ENCODE peak calls at places on chromosomes 1 and 21, in nine cellular contexts. B, E, C, R, O, S, I, M and T are unnamed samples.

GRCh38 chr1:104720701-104721100 is 971.0 kb downstream of the AMY1C start:
- DNase-seq in I (no peak), S (no peak), M (no peak), E (no peak), O (no peak), B (no peak), R (no peak), C (no peak), T (no peak)

GRCh38 chr1:30598571-30599114 is 124.7 kb downstream of the MATN1 start:
- DNase-seq in S (peak; percentile 23), R (no peak), M (no peak), C (no peak), B (no peak), E (no peak), O (peak; percentile 7), I (no peak), T (no peak)

GRCh38 chr1:30847358-30847972 is 61.1 kb downstream of the SDC3 start:
- DNase-seq in O (peak; percentile 85), C (no peak), B (peak; percentile 78), E (peak; percentile 79), I (peak; percentile 47), S (peak; percentile 97), M (no peak), R (peak; percentile 80), T (peak; percentile 62)

GRCh38 chr1:178870944-178871343 is at the start of gene ANGPTL1:
- DNase-seq in M (no peak), S (no peak), B (no peak), I (no peak), O (no peak), E (peak; percentile 73), R (no peak), C (no peak), T (no peak)

GRCh38 chr1:230167419-230167852 is 100.4 kb downstream of the GALNT2 start:
- DNase-seq in E (peak; percentile 62), I (no peak), M (peak; percentile 48), S (no peak), B (no peak), R (no peak), C (peak; percentile 13), O (peak; percentile 62), T (no peak)

GRCh38 chr1:238061967-238062613 is 171.4 kb upstream of the ZP4 start:
- DNase-seq in M (no peak), C (no peak), R (no peak), S (no peak), I (no peak), O (no peak), E (peak; percentile 29), B (no peak), T (no peak)

GRCh38 chr1:204915856-204916485 is 45.3 kb downstream of the NFASC start:
- DNase-seq in B (no peak), S (no peak), O (no peak), C (no peak), I (no peak), M (no peak), R (peak; percentile 16), E (no peak), T (no peak)

GRCh38 chr1:28456078-28456477 is 49.8 kb upstream of the RCC1 start:
- DNase-seq in B (no peak), R (no peak), O (no peak), C (no peak), S (no peak), E (peak; percentile 83), M (no peak), I (no peak), T (no peak)

GRCh38 chr1:231337043-231337471 is 595 bp downstream of the EXOC8 start:
- DNase-seq in O (no peak), M (no peak), S (no peak), B (no peak), E (no peak), I (no peak), C (no peak), R (no peak), T (no peak)

GRCh38 chr1:22264464-22265330 is 121.8 kb upstream of the WNT4 start:
- DNase-seq in E (no peak), I (no peak), M (no peak), B (no peak), R (no peak), S (no peak), O (no peak), C (no peak), T (no peak)

GRCh38 chr1:75097686-75098085 is 36.5 kb upstream of the LHX8 start:
- DNase-seq in M (peak; percentile 54), I (no peak), C (no peak), S (no peak), O (no peak), R (no peak), E (no peak), B (no peak), T (no peak)

GRCh38 chr1:168235548-168235885 is 9.7 kb downstream of the SFT2D2 start:
- DNase-seq in O (no peak), S (no peak), B (no peak), E (no peak), I (no peak), M (no peak), C (no peak), R (no peak), T (no peak)
- TF ChIP-seq CTCF in O (no peak), S (no peak), B (no peak), E (no peak), I (no peak), M (no peak), C (no peak), R (no peak), T (peak; percentile 5)

DNA sequence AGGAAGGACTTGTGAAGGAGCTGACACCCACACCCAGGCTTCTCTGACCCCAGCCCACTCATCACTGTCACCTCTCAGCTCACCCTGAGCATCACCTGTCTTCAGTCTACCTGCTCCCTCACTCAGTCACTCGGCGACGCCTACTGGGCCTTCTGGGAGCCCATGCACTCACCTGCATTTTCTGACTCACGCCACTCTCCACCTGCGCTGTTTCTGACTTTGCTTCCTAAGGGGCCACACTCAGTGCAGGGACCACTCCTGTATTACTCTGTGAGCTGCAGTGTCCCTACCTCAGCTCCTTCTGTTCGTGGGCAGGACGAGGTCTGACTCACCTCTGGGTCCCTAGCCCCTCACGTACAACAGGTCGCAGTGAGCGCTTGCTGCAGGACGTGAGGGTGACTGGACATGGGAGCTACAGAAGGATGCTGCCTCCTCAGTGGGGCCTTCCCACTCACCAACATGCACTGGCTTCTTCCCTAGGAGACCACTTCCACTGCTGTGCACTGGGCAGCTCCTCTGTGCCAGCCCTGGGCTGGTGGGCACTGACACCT is 102.3 kb downstream of the GLIS1 start:
- DNase-seq in S (peak; percentile 62), C (no peak), M (no peak), O (peak; percentile 31), B (peak; percentile 20), E (no peak), R (no peak), I (peak; percentile 19), T (no peak)
- TF ChIP-seq CTCF in S (no peak), C (no peak), M (no peak), O (no peak), B (no peak), E (no peak), R (no peak), I (no peak), T (no peak)

DNA sequence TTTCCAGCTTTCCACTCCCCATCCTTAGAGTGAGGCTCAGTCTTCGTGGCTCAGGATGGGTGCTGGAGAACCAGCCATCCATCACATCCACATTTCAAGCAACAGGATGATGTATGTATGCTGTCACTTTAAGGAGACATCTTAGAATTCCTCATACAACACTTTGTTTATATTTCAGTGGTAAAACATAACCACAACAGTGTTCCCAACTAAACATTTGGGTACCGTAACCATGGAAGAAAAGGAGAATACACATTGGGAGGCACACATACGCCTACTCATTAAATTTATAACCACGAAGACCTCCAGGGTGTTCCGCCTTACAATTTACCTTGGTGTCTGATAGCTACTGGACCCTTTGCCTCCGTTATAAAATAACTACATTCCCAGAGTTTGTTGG is 111.3 kb upstream of the USP24 start:
- DNase-seq in B (no peak), R (no peak), S (no peak), I (no peak), O (no peak), E (peak; percentile 62), C (no peak), M (no peak), T (no peak)
- TF ChIP-seq CTCF in B (no peak), R (no peak), S (no peak), I (no peak), O (no peak), E (no peak), C (no peak), M (no peak), T (no peak)

GRCh38 chr21:46456750-46457149 is 1.9 kb upstream of the DIP2A start:
- DNase-seq in O (no peak), M (no peak), S (no peak), R (no peak), E (no peak), B (no peak), I (no peak), C (no peak), T (no peak)

GRCh38 chr21:46459024-46459355 is 299 bp downstream of the DIP2A start:
- DNase-seq in C (no peak), O (no peak), E (no peak), B (no peak), R (no peak), I (no peak), M (no peak), S (no peak), T (no peak)

GRCh38 chr21:46457801-46458314 is 833 bp upstream of the DIP2A start:
- DNase-seq in I (peak; percentile 72), S (no peak), E (peak; percentile 40), O (peak; percentile 37), M (peak; percentile 49), R (peak; percentile 37), B (peak; percentile 48), C (no peak), T (no peak)

GRCh38 chr21:46459356-46460112 is 843 bp downstream of the DIP2A start:
- DNase-seq in O (peak; percentile 48), M (peak; percentile 24), E (peak; percentile 35), B (peak; percentile 58), I (peak; percentile 63), C (peak; percentile 29), R (peak; percentile 55), S (peak; percentile 85), T (no peak)

DNA sequence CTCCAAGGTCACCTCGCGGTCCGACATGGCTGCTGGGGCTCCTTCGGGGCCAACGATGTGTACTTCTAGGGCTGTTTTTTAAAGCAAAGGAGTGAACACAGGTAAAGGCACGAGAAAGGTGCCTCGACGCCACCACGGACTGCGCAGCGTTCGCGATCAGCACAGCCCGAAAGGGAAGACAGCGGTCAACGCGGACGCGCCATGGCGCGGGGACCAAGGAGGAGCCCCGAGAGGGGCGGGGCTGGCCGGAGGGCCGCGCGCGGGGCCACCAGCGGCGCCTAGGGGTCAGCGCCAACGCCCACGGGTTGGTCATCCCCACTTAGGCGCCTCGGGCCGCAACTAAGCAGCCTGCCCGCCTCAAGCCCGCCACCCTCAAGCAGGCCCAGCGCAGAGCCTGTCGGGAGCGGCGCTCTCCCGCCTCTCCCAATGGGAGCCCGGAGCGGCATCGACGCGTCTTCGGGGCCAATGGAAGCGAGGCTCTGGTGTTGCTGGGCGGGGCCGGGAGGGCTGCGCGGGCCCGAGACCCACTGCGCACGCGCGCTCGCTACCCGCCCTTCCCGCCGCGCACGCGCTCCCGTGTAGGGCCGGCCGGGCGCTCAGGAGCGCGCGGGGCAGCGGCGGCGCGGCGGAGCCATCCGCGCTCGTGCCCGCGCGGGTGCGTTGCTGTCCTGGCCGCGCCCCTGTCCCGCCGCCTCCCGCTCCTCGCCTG is at the start of gene DIP2A:
- DNase-seq in E (peak; percentile 95), S (peak; percentile 99), R (peak; percentile 96), O (peak; percentile 98), B (peak; percentile 95), M (peak; percentile 98), I (peak; percentile 96), C (peak; percentile 92), T (peak; percentile 95)
- TF ChIP-seq CTCF in E (no peak), S (no peak), R (no peak), O (peak; percentile 26), B (peak; percentile 18), M (no peak), I (no peak), C (no peak), T (no peak)